ENCODE peak calls at places on chromosome 7, in seven cellular contexts. One of them, this sample, is unnamed.

GRCh38 chr7:105677803-105678583 is 96.7 kb upstream of the EFCAB10 start:
- DNase-seq in BE2C: no peak
- DNase-seq in endothelial cell: no peak
- DNase-seq in GM06990: peak
- DNase-seq in cardiac muscle cell: no peak
- DNase-seq in upper lobe of left lung: no peak
- DNase-seq in GM13976: no peak
- DNase-seq in this sample: no peak

GRCh38 chr7:121016976-121017375 is 28.5 kb downstream of the CPED1 start:
- DNase-seq in BE2C: no peak
- DNase-seq in endothelial cell: no peak
- DNase-seq in GM06990: no peak
- DNase-seq in cardiac muscle cell: peak
- DNase-seq in upper lobe of left lung: no peak
- DNase-seq in GM13976: no peak
- DNase-seq in this sample: no peak

GRCh38 chr7:120985839-120986238 is 2.7 kb upstream of the CPED1 start:
- DNase-seq in BE2C: no peak
- DNase-seq in endothelial cell: no peak
- DNase-seq in GM06990: no peak
- DNase-seq in cardiac muscle cell: no peak
- DNase-seq in upper lobe of left lung: no peak
- DNase-seq in GM13976: no peak
- DNase-seq in this sample: no peak

GRCh38 chr7:142812437-142813215 is 41.9 kb downstream of the PRSS2 start:
- DNase-seq in BE2C: no peak
- DNase-seq in endothelial cell: no peak
- DNase-seq in GM06990: peak
- DNase-seq in cardiac muscle cell: no peak
- DNase-seq in upper lobe of left lung: no peak
- DNase-seq in GM13976: no peak
- DNase-seq in this sample: no peak

GRCh38 chr7:123571684-123572083 is 14.1 kb upstream of the NDUFA5 start:
- DNase-seq in BE2C: no peak
- DNase-seq in endothelial cell: no peak
- DNase-seq in GM06990: no peak
- DNase-seq in cardiac muscle cell: no peak
- DNase-seq in upper lobe of left lung: no peak
- DNase-seq in GM13976: no peak
- DNase-seq in this sample: no peak

GRCh38 chr7:21412291-21412896 is 15.5 kb upstream of the SP4 start:
- DNase-seq in BE2C: no peak
- DNase-seq in endothelial cell: no peak
- DNase-seq in GM06990: peak
- DNase-seq in cardiac muscle cell: no peak
- DNase-seq in upper lobe of left lung: no peak
- DNase-seq in GM13976: peak
- DNase-seq in this sample: no peak

GRCh38 chr7:156389116-156389692 is 251.4 kb upstream of the RNF32 start:
- DNase-seq in BE2C: no peak
- DNase-seq in endothelial cell: no peak
- DNase-seq in GM06990: no peak
- DNase-seq in cardiac muscle cell: no peak
- DNase-seq in upper lobe of left lung: peak
- DNase-seq in GM13976: no peak
- DNase-seq in this sample: no peak

GRCh38 chr7:75889826-75890225 is 11.0 kb downstream of the RHBDD2 start:
- DNase-seq in BE2C: no peak
- DNase-seq in endothelial cell: no peak
- DNase-seq in GM06990: no peak
- DNase-seq in cardiac muscle cell: peak
- DNase-seq in upper lobe of left lung: no peak
- DNase-seq in GM13976: no peak
- DNase-seq in this sample: no peak

GRCh38 chr7:151505836-151506468 is 13.7 kb downstream of the RHEB start:
- DNase-seq in BE2C: no peak
- DNase-seq in endothelial cell: no peak
- DNase-seq in GM06990: no peak
- DNase-seq in cardiac muscle cell: no peak
- DNase-seq in upper lobe of left lung: no peak
- DNase-seq in GM13976: no peak
- DNase-seq in this sample: no peak

GRCh38 chr7:29950480-29950879 is 39.1 kb downstream of the SCRN1 start:
- DNase-seq in BE2C: no peak
- DNase-seq in endothelial cell: no peak
- DNase-seq in GM06990: no peak
- DNase-seq in cardiac muscle cell: no peak
- DNase-seq in upper lobe of left lung: no peak
- DNase-seq in GM13976: no peak
- DNase-seq in this sample: no peak

GRCh38 chr7:29945259-29945809 is 44.3 kb downstream of the SCRN1 start:
- DNase-seq in BE2C: no peak
- DNase-seq in endothelial cell: no peak
- DNase-seq in GM06990: no peak
- DNase-seq in cardiac muscle cell: peak
- DNase-seq in upper lobe of left lung: no peak
- DNase-seq in GM13976: no peak
- DNase-seq in this sample: no peak

GRCh38 chr7:29951206-29951605 is 38.4 kb downstream of the SCRN1 start:
- DNase-seq in BE2C: no peak
- DNase-seq in endothelial cell: no peak
- DNase-seq in GM06990: no peak
- DNase-seq in cardiac muscle cell: no peak
- DNase-seq in upper lobe of left lung: peak
- DNase-seq in GM13976: no peak
- DNase-seq in this sample: no peak

DNA sequence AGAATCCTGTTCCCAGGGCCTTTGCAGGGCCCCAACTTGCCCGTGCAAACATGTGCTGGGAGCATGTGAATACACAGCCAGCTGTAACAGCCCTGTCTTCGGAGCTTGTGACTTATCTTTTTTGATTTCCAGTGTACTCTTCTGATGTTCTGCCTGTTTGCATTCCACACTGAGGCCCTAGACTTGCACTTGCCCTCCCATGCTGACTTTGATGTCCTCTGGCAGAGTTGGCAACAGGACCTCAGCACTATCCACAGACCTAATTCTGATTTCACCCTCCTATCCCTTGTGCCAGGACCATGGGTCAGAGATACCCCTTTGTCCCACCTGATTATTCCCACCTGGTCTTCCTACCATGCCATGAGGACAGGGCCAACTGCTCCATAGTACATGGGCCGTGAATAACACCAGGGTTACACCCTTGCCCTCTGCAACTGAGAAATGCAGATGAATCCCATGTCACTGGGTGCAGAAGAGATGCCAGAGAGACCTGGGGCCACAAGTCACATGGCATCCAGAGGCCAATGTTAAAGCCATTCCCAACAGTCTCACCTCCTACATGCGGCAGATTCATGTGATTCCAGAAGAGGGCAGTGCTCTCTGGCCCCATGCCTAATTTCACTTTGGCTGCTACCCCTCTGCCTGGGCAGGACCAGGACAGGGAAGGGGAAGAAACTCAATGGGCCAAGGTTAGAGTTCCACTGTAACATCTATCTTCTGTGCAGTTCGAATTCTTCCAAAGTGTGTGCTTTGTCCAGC is 43.0 kb downstream of the SCRN1 start:
- DNase-seq in BE2C: peak
- DNase-seq in endothelial cell: peak
- DNase-seq in GM06990: no peak
- DNase-seq in cardiac muscle cell: peak
- DNase-seq in upper lobe of left lung: no peak
- DNase-seq in GM13976: no peak
- DNase-seq in this sample: no peak
- TF ChIP-seq CTCF in BE2C: peak
- TF ChIP-seq CTCF in endothelial cell: peak
- TF ChIP-seq CTCF in GM06990: peak
- TF ChIP-seq CTCF in cardiac muscle cell: peak
- TF ChIP-seq CTCF in upper lobe of left lung: peak
- TF ChIP-seq CTCF in GM13976: no peak
- TF ChIP-seq CTCF in this sample: peak

DNA sequence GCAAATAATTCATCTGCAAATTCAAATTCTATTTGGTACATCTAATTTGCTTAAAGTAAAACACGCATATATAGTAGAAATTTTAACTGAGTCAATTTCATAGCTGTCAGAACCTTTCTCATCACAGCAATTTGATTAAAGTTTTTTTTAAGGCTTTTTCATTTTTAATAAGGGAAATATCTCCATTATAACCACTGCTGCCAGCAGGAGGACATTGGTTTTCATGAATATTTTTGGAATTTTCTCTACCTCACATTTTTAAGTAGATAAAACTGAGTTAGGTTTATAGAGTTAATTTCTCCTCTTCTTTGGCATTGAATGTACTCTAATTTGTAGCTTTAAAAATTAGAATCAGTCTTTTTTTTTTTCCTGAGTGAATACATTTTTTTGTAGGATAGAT is 82.2 kb downstream of the ST7 start:
- DNase-seq in BE2C: no peak
- DNase-seq in endothelial cell: no peak
- DNase-seq in GM06990: no peak
- DNase-seq in cardiac muscle cell: no peak
- DNase-seq in upper lobe of left lung: no peak
- DNase-seq in GM13976: no peak
- DNase-seq in this sample: no peak
- TF ChIP-seq CTCF in BE2C: no peak
- TF ChIP-seq CTCF in endothelial cell: no peak
- TF ChIP-seq CTCF in GM06990: no peak
- TF ChIP-seq CTCF in cardiac muscle cell: no peak
- TF ChIP-seq CTCF in upper lobe of left lung: no peak
- TF ChIP-seq CTCF in GM13976: no peak
- TF ChIP-seq CTCF in this sample: peak

DNA sequence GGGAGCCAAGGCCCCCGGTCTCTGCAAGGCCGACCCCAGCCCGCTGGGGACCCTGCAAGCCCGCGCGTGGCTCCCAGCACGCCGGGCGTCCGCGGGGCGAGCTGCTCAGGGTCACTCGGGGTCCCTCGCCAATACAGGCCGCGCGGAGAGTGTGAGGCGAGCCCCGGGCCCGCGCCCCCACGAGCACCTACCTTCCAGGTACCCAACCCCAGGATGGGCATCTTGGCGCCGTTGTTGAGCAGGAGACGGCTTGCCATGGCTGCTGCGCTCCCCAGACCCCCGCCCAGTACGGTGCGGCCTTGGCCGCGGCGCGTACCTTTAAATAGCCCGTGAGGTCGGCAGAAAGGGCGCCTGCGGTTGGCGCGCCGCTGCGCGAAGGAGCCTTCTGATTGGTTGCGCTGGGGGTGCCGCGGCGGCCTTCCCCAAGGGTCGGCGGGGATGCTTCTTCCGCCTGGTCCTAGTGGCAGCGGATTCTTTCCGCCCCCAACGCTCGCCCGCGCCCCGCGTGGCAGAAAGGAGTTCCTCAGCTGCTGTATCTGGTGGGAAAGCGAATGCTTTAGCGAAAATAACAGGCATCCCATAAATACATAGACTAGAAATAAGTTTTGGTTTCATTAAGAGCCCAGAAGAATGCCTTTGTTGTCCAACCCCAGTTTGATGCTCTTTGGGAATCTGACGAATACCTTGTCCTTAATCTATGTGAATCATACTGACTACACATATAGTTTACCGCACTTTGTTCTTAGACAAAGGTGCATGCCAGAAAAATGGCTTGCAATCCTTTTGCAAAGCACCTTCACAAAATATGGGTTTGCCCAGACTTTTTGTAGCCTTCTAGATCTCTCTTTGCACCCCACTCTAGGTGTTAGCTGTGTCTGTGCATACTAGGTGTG is at the start of gene AKR1B1:
- DNase-seq in BE2C: peak
- DNase-seq in endothelial cell: peak
- DNase-seq in GM06990: peak
- DNase-seq in cardiac muscle cell: peak
- DNase-seq in upper lobe of left lung: peak
- DNase-seq in GM13976: peak
- DNase-seq in this sample: peak
- TF ChIP-seq CTCF in BE2C: peak
- TF ChIP-seq CTCF in endothelial cell: no peak
- TF ChIP-seq CTCF in GM06990: peak
- TF ChIP-seq CTCF in cardiac muscle cell: peak
- TF ChIP-seq CTCF in upper lobe of left lung: peak
- TF ChIP-seq CTCF in GM13976: peak
- TF ChIP-seq CTCF in this sample: peak

DNA sequence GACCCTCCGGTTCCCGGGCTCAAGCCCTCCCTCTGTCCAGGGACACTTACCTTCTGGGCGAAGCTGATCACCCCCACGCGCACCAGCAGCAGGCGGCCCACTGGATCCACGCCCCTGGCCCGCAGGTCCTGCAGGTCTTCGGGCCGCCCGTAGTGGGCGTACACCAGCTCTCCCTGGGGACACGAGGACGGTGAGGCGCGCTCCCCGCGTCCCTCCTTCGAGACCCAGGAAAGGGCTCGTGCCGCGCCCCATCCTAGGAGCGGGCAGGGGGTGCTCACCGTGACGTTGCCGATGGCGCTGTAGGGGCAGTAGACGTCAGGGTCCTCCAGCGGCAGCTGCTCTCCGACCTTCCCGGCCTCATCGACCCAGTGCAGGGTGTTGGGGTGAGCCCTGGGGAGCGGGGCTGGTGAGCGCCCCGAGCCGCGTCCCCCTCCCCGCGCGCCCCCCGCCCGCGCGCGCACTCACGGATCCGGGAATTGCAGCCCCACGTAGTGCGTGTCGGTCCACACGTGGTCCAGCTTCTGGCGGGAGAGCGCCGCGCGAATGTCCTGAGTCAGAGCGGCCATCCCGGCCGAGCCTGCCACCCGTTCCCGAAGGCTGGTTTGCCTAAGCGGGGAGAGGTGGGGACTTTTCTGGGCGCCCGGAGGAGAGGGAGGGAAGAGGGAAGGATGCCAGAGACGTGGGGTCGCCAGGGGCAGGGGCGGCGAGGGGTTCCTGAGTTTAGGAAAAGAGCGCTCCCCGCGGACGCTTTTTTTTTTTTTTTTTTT is 8.2 kb downstream of the TFR2 start:
- DNase-seq in BE2C: peak
- DNase-seq in endothelial cell: peak
- DNase-seq in GM06990: peak
- DNase-seq in cardiac muscle cell: peak
- DNase-seq in upper lobe of left lung: peak
- DNase-seq in GM13976: peak
- DNase-seq in this sample: no peak
- TF ChIP-seq CTCF in BE2C: peak
- TF ChIP-seq CTCF in endothelial cell: peak
- TF ChIP-seq CTCF in GM06990: peak
- TF ChIP-seq CTCF in cardiac muscle cell: peak
- TF ChIP-seq CTCF in upper lobe of left lung: peak
- TF ChIP-seq CTCF in GM13976: peak
- TF ChIP-seq CTCF in this sample: peak

GRCh38 chr7:155143381-155143780 is 73.3 kb downstream of the HTR5A start:
- DNase-seq in BE2C: no peak
- DNase-seq in endothelial cell: no peak
- DNase-seq in GM06990: no peak
- DNase-seq in cardiac muscle cell: no peak
- DNase-seq in upper lobe of left lung: no peak
- DNase-seq in GM13976: no peak
- DNase-seq in this sample: no peak
- TF ChIP-seq CTCF in BE2C: no peak
- TF ChIP-seq CTCF in endothelial cell: no peak
- TF ChIP-seq CTCF in GM06990: no peak
- TF ChIP-seq CTCF in cardiac muscle cell: no peak
- TF ChIP-seq CTCF in upper lobe of left lung: no peak
- TF ChIP-seq CTCF in GM13976: no peak
- TF ChIP-seq CTCF in this sample: no peak

This sample was measured in chondrocyte.